ENCODE peak calls at places on chromosomes 1 and 21, in six cellular contexts. Q is PC-9, U is esophagus muscularis mucosa, B is fibroblast of mammary gland, K is endothelial cell, L is glutamatergic neuron. H is an unnamed sample.

GRCh38 chr1:224183591-224184312 is 712 bp downstream of the DEGS1 start:
- DNase-seq in U (no peak), L (peak; percentile 69), Q (peak; percentile 57), K (peak; percentile 50), B (peak; percentile 69), H (peak; percentile 62)

GRCh38 chr1:181324797-181325616 is 158.3 kb upstream of the CACNA1E start:
- DNase-seq in L (no peak), Q (peak; percentile 3), K (no peak), B (no peak), U (no peak), H (no peak)

GRCh38 chr21:45874716-45875415 is 106.7 kb upstream of the COL6A1 start:
- DNase-seq in B (peak; percentile 97), U (no peak), L (no peak), K (no peak), Q (no peak), H (no peak)

GRCh38 chr1:183676515-183677189 is 23.5 kb upstream of the APOBEC4 start:
- DNase-seq in Q (no peak), L (no peak), U (no peak), B (peak; percentile 78), K (no peak), H (no peak)

GRCh38 chr1:116373451-116374339 is 651 bp downstream of the ATP1A1 start:
- DNase-seq in L (peak; percentile 73), U (no peak), Q (peak; percentile 64), K (peak; percentile 66), B (peak; percentile 48), H (peak; percentile 74)

GRCh38 chr1:24966121-24966723 is 36.1 kb upstream of the RUNX3 start:
- DNase-seq in K (no peak), Q (no peak), U (no peak), L (no peak), B (no peak), H (no peak)

GRCh38 chr1:89519779-89520358 is 4.8 kb upstream of the LRRC8B start:
- DNase-seq in B (peak; percentile 66), K (peak; percentile 15), L (peak; percentile 26), U (no peak), Q (no peak), H (no peak)

GRCh38 chr21:17512245-17513213 is at the start of gene CXADR:
- DNase-seq in B (no peak), Q (peak; percentile 92), K (peak; percentile 72), L (peak; percentile 89), U (no peak), H (peak; percentile 89)

GRCh38 chr1:5917591-5918274 is 74.5 kb downstream of the NPHP4 start:
- DNase-seq in Q (no peak), L (no peak), U (peak; percentile 39), B (no peak), K (no peak), H (no peak)

GRCh38 chr1:93186667-93187066 is 6.1 kb downstream of the CCDC18 start:
- DNase-seq in K (no peak), B (no peak), U (no peak), Q (no peak), L (no peak), H (no peak)

GRCh38 chr1:101996830-101997485 is at the start of gene OLFM3:
- DNase-seq in K (peak; percentile 80), B (no peak), Q (peak; percentile 8), U (no peak), L (peak; percentile 74), H (peak; percentile 86)

GRCh38 chr21:33027401-33028185 is 1.9 kb downstream of the OLIG2 start:
- DNase-seq in K (no peak), U (no peak), L (peak; percentile 41), B (no peak), Q (no peak), H (no peak)

GRCh38 chr1:176850871-176851270 is 313.6 kb downstream of the ASTN1 start:
- DNase-seq in U (no peak), B (no peak), Q (no peak), L (no peak), K (no peak), H (no peak)

GRCh38 chr1:241229216-241229615 is 127.8 kb downstream of the RGS7 start:
- DNase-seq in U (no peak), Q (no peak), K (no peak), B (no peak), L (no peak), H (no peak)

GRCh38 chr1:32702599-32703478 is at the start of gene SYNC:
- DNase-seq in B (peak; percentile 58), L (peak; percentile 44), K (peak; percentile 18), U (no peak), Q (peak; percentile 50), H (peak; percentile 66)

GRCh38 chr1:6385673-6386191 is 7.8 kb downstream of the ACOT7 start:
- DNase-seq in B (peak; percentile 84), L (peak; percentile 71), Q (peak; percentile 92), K (peak; percentile 83), U (no peak), H (peak; percentile 75)

GRCh38 chr1:181251001-181251712 is 162.7 kb downstream of the IER5 start:
- DNase-seq in U (peak; percentile 57), L (no peak), Q (peak; percentile 25), B (peak; percentile 86), K (no peak), H (no peak)

GRCh38 chr1:14366361-14367018 is 232.0 kb upstream of the KAZN start:
- DNase-seq in B (peak; percentile 49), K (peak; percentile 6), Q (no peak), U (no peak), L (peak; percentile 63), H (peak; percentile 21)

GRCh38 chr1:115976062-115976899 is at the start of gene SLC22A15:
- DNase-seq in Q (peak; percentile 46), K (peak; percentile 72), L (peak; percentile 73), U (no peak), B (peak; percentile 47), H (peak; percentile 75)

GRCh38 chr1:93042134-93042821 is 36.8 kb upstream of the MTF2 start:
- DNase-seq in U (no peak), B (no peak), K (no peak), Q (no peak), L (no peak), H (no peak)

GRCh38 chr1:183583466-183583865 is 6.8 kb downstream of the NCF2 start:
- DNase-seq in L (no peak), Q (no peak), B (peak; percentile 25), U (no peak), K (no peak), H (no peak)

GRCh38 chr1:59139396-59139795 is 157.5 kb upstream of the FGGY start:
- DNase-seq in K (no peak), U (peak; percentile 29), L (no peak), Q (peak; percentile 90), B (no peak), H (no peak)

GRCh38 chr1:94022471-94023189 is 98.3 kb downstream of the ABCA4 start:
- DNase-seq in Q (peak; percentile 64), B (peak; percentile 98), L (no peak), K (no peak), U (no peak), H (no peak)

GRCh38 chr1:78370779-78371482 is 119.8 kb upstream of the PTGFR start:
- DNase-seq in B (peak; percentile 98), U (no peak), L (no peak), K (no peak), Q (no peak), H (no peak)

GRCh38 chr1:236253119-236253518 is 28.6 kb downstream of the ERO1B start:
- DNase-seq in U (no peak), K (no peak), L (no peak), Q (no peak), B (no peak), H (no peak)
- TF ChIP-seq CTCF in U (no peak), K (no peak), L (no peak), Q (no peak), B (no peak), H (no peak)

DNA sequence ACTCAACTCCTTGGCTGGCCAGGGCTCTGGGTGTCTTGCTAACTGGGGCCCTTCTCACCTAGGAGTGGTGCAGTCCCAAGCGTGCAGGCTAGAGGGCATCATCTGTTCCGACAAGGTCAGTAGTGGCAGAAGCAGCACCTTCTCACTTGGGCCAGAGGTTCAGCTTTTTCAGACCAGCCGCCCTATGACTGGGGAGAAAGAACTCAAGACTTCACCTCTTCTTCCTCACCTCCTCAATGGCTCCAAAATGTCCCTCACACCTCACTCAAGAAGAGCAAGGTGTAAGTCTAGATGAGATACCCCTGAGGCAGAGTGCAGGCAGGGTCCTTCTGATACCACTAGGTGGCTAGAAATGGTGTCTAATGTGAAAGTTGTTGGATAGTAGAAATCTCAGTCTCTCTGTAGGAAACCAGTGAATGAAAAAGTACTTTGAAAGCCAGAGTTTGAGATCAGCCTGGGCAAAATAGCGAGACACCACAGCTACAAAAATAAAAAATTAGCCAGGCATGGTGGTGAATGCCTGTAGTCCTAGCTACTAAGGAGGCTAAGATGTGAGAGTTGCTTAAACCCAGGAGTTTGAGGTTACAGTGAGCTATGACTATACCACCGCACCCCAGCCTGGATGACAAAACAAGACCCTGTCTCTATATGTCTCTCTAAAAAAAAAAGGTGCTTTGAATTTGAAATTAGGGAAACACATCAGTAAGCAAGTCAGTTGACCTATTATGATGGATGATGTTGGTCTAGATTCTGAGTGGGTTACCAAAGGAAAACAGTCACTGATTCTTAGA is 8.6 kb upstream of the IL20 start:
- DNase-seq in Q (no peak), L (no peak), K (no peak), B (no peak), U (no peak), H (no peak)
- TF ChIP-seq CTCF in Q (peak; percentile 44), L (no peak), K (peak; percentile 41), B (peak; percentile 39), U (no peak), H (no peak)

DNA sequence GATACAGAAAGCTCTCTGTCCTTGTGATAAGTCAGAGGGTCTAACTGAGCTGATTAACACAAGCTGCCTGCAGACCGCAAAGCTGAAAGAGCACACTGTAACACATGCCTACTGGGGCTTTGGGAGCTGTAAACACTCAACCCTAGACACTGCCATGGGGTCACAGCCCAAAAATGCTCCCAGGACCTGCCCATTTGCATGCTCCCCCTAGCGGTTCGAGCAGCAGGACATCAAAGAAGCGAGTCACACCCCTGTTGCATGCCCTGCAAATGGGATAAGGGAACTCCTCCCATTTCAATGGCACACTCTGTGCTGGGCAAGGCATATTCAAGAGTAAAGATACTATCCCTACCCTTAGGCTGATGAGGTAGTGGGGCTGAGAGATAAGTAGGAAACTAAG is 22.8 kb downstream of the LCE3E start:
- DNase-seq in L (no peak), U (no peak), B (no peak), K (no peak), Q (no peak), H (no peak)
- TF ChIP-seq CTCF in L (peak; percentile 20), U (no peak), B (no peak), K (no peak), Q (peak; percentile 50), H (no peak)

GRCh38 chr1:118659646-118660045 is 328.5 kb downstream of the TBX15 start:
- DNase-seq in Q (no peak), B (peak; percentile 8), L (no peak), K (no peak), U (no peak), H (no peak)

GRCh38 chr1:118660769-118661168 is 327.4 kb downstream of the TBX15 start:
- DNase-seq in B (no peak), U (no peak), Q (no peak), K (no peak), L (no peak), H (no peak)

DNA sequence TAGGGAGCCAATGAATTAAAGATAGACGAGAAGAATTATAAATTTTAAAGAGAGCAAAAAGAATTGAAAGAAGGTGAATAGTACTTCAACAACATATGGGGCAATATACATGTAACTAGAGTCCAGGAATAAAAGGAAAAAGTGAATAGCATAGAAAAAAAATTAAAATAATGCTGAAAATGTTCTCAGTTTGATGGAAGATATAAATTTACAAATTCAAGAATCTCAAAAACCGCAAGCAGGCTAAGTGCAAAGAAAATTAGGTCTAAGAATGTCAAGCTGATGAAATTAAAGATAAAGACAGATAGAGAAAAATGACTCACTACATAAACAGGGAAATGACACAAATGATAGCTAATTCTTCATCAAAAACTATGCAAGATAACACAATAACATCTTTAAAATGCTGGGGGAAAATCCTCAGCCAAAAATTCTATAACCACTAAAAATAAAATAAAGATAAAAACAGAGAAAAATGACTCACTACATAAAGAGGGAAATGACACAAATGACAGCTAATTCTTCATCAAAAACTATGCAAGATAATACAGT is 326.3 kb downstream of the TBX15 start:
- DNase-seq in B (no peak), K (no peak), L (no peak), Q (no peak), U (no peak), H (no peak)
- TF ChIP-seq CTCF in B (no peak), K (no peak), L (no peak), Q (no peak), U (no peak), H (no peak)

H was measured in nephron progenitor cell.